ENCODE peak calls at places on chromosome 15, in five cellular contexts. S is activated CD8-positive, alpha-beta memory T cell treated with anti-CD3 and anti-CD28 coated beads, Interleukin-2, amount 50 U/mL, for 48 hours; J is spleen; V is psoas muscle; X is pons. A is an unnamed sample.

GRCh38 chr15:25695875-25696760 is 167.0 kb downstream of the ATP10A start:
- DNase-seq in J (peak), S (no peak), V (no peak), X (peak), A (no peak)

GRCh38 chr15:73873889-73874511 is 636 bp downstream of the TBC1D21 start:
- DNase-seq in V (no peak), X (no peak), J (no peak), S (peak), A (no peak)

GRCh38 chr15:60695713-60696522 is 217.0 kb upstream of the ICE2 start:
- DNase-seq in V (no peak), J (no peak), X (no peak), S (peak), A (no peak)

GRCh38 chr15:31387483-31388118 is 61.0 kb downstream of the KLF13 start:
- DNase-seq in X (no peak), V (peak), J (no peak), S (peak), A (no peak)

GRCh38 chr15:82031871-82032270 is 13.9 kb downstream of the MEX3B start:
- DNase-seq in V (no peak), X (no peak), J (no peak), S (no peak), A (no peak)

GRCh38 chr15:74817370-74817737 is 4.7 kb downstream of the LMAN1L start:
- DNase-seq in S (no peak), J (no peak), V (peak), X (peak), A (no peak)

GRCh38 chr15:73991260-73991659 is 835 bp downstream of the STOML1 start:
- DNase-seq in J (peak), V (peak), S (no peak), X (peak), A (no peak)

GRCh38 chr15:57554063-57554820 is 37.5 kb upstream of the MYZAP start:
- DNase-seq in J (no peak), X (no peak), V (no peak), S (no peak), A (peak)

GRCh38 chr15:96223939-96224338 is 106.6 kb upstream of the NR2F2 start:
- DNase-seq in S (no peak), X (no peak), V (no peak), J (no peak), A (no peak)

GRCh38 chr15:72515591-72516389 is 41.7 kb downstream of the ARIH1 start:
- DNase-seq in S (no peak), V (no peak), X (no peak), J (no peak), A (peak)

GRCh38 chr15:63615935-63616334 is 18.7 kb downstream of the FBXL22 start:
- DNase-seq in J (no peak), S (no peak), V (no peak), X (no peak), A (no peak)

GRCh38 chr15:40343512-40343911 is 2.8 kb upstream of the CCDC9B start:
- DNase-seq in X (no peak), J (no peak), V (peak), S (no peak), A (no peak)

GRCh38 chr15:65414841-65415621 is 7.7 kb downstream of the IGDCC4 start:
- DNase-seq in S (no peak), V (peak), X (peak), J (no peak), A (peak)

GRCh38 chr15:70833897-70834765 is 19.8 kb downstream of the LARP6 start:
- DNase-seq in S (no peak), X (no peak), V (no peak), J (no peak), A (peak)

GRCh38 chr15:67149859-67150824 is 84.7 kb downstream of the SMAD3 start:
- DNase-seq in V (peak), S (no peak), J (no peak), X (no peak), A (no peak)

GRCh38 chr15:87681054-87681453 is 575.5 kb downstream of the NTRK3 start:
- DNase-seq in X (no peak), S (no peak), V (no peak), J (no peak), A (no peak)

A was measured in NCI-H510A treated with DMSO at 0.1 percent for 48 hours.